ENCODE peak calls at places on chromosomes 1 and 21, in five cellular contexts. D is CD8-positive, alpha-beta memory T cell; E is nucleus accumbens; V is psoas muscle; C is effector CD4-positive, alpha-beta T cell. A is an unnamed sample.

GRCh38 chr21:39107739-39108138 is 75.5 kb downstream of the PSMG1 start:
- DNase-seq in D (no peak), E (no peak), V (no peak), C (no peak), A (no peak)

GRCh38 chr1:150015733-150016132 is 5.2 kb upstream of the OTUD7B start:
- DNase-seq in D (no peak), E (no peak), V (no peak), C (no peak), A (no peak)

GRCh38 chr1:162070094-162070748 is 730 bp downstream of the NOS1AP start:
- DNase-seq in D (peak), E (no peak), V (peak), C (no peak), A (peak)

GRCh38 chr1:200877839-200878551 is 5.2 kb downstream of the GPR25 start:
- DNase-seq in D (no peak), E (no peak), V (no peak), C (peak), A (no peak)

GRCh38 chr1:151720974-151721787 is at the start of gene RIIAD1:
- DNase-seq in D (peak), E (no peak), V (peak), C (no peak), A (peak)

GRCh38 chr1:227068883-227069282 is 128.8 kb downstream of the COQ8A start:
- DNase-seq in D (no peak), E (no peak), V (no peak), C (no peak), A (no peak)

GRCh38 chr1:99650021-99650420 is 4.1 kb downstream of the PALMD start:
- DNase-seq in D (no peak), E (no peak), V (no peak), C (no peak), A (no peak)

GRCh38 chr1:8448906-8449661 is 131.2 kb downstream of the SLC45A1 start:
- DNase-seq in D (no peak), E (no peak), V (no peak), C (no peak), A (no peak)

GRCh38 chr1:143497374-143497747 is 474.4 kb downstream of the FAM72C start:
- DNase-seq in D (peak), E (no peak), V (peak), C (no peak), A (no peak)

GRCh38 chr1:204572923-204573562 is 56.8 kb downstream of the MDM4 start:
- DNase-seq in D (no peak), E (no peak), V (no peak), C (no peak), A (no peak)

GRCh38 chr1:98920441-98921110 is 84.1 kb downstream of the PLPPR5 start:
- DNase-seq in D (no peak), E (no peak), V (no peak), C (no peak), A (no peak)

GRCh38 chr1:29655945-29656866 is 419.9 kb downstream of the PTPRU start:
- DNase-seq in D (no peak), E (no peak), V (no peak), C (no peak), A (peak)

GRCh38 chr1:110780600-110781484 is 92.1 kb upstream of the CD53 start:
- DNase-seq in D (peak), E (peak), V (peak), C (peak), A (peak)

A was measured in NCI-H1092 treated with DMSO at 0.1 percent for 48 hours.